ENCODE peak calls at places on chromosomes 2 and 18, in nine cellular contexts. F is activated CD4-positive, alpha-beta T cell treated with anti-CD3 and anti-CD28 coated beads for 24 hours; R is GM12891; J is hippocampal formation; B is naive thymus-derived CD8-positive, alpha-beta T cell; G is Caki2; M is body of pancreas; L is T-helper 2 cell; Z is astrocyte of the spinal cord. X is an unnamed sample.

GRCh38 chr2:37398990-37399389 is 54.6 kb downstream of the QPCT start:
- DNase-seq in F (no peak), R (no peak), J (no peak), B (no peak), G (no peak), M (no peak), L (no peak), Z (no peak), X (no peak)

GRCh38 chr2:157324331-157324843 is 1.2 kb downstream of the ERMN start:
- DNase-seq in F (no peak), R (no peak), J (no peak), B (no peak), G (no peak), M (no peak), L (no peak), Z (no peak), X (no peak)

GRCh38 chr2:18209934-18210639 is 331.6 kb downstream of the KCNS3 start:
- DNase-seq in F (no peak), R (no peak), J (no peak), B (no peak), G (no peak), M (no peak), L (no peak), Z (peak; percentile 79), X (peak; percentile 87)

GRCh38 chr2:117979911-117980341 is 33.9 kb downstream of the CCDC93 start:
- DNase-seq in F (no peak), R (no peak), J (peak; percentile 5), B (no peak), G (no peak), M (no peak), L (no peak), Z (no peak), X (no peak)

GRCh38 chr2:240605867-240606743 is 19.2 kb upstream of the GPR35 start:
- DNase-seq in F (no peak), R (no peak), J (no peak), B (no peak), G (no peak), M (peak; percentile 4), L (no peak), Z (no peak), X (no peak)

GRCh38 chr2:96762529-96763253 is 2.0 kb downstream of the CNNM4 start:
- DNase-seq in F (no peak), R (no peak), J (no peak), B (no peak), G (peak; percentile 33), M (no peak), L (no peak), Z (peak; percentile 12), X (no peak)

GRCh38 chr2:98911376-98912154 is 24.5 kb downstream of the CRACDL start:
- DNase-seq in F (no peak), R (no peak), J (no peak), B (no peak), G (no peak), M (no peak), L (no peak), Z (peak; percentile 41), X (peak; percentile 65)

GRCh38 chr2:7930800-7931635 is 750.8 kb upstream of the ID2 start:
- DNase-seq in F (no peak), R (no peak), J (no peak), B (no peak), G (no peak), M (no peak), L (no peak), Z (no peak), X (no peak)

GRCh38 chr2:106885326-106885725 is 641 bp downstream of the ST6GAL2 start:
- DNase-seq in F (no peak), R (no peak), J (no peak), B (no peak), G (peak; percentile 3), M (no peak), L (no peak), Z (peak; percentile 41), X (no peak)

GRCh38 chr2:207467716-207468347 is 61.9 kb upstream of the CREB1 start:
- DNase-seq in F (no peak), R (no peak), J (no peak), B (no peak), G (no peak), M (no peak), L (no peak), Z (peak; percentile 80), X (peak; percentile 57)

GRCh38 chr2:216691210-216691741 is 4.1 kb downstream of the IGFBP5 start:
- DNase-seq in F (no peak), R (no peak), J (peak; percentile 35), B (peak; percentile 54), G (peak; percentile 38), M (peak; percentile 66), L (no peak), Z (peak; percentile 72), X (peak; percentile 52)

GRCh38 chr18:66599190-66599589 is 4.7 kb downstream of the CDH19 start:
- DNase-seq in F (no peak), R (no peak), J (no peak), B (no peak), G (no peak), M (no peak), L (no peak), Z (no peak), X (no peak)

GRCh38 chr2:42913280-42913878 is 121.0 kb upstream of the HAAO start:
- DNase-seq in F (no peak), R (no peak), J (no peak), B (no peak), G (no peak), M (no peak), L (no peak), Z (no peak), X (no peak)

GRCh38 chr2:71548589-71549485 is 95.5 kb downstream of the DYSF start:
- DNase-seq in F (peak; percentile 50), R (peak; percentile 79), J (peak; percentile 69), B (peak; percentile 61), G (peak; percentile 54), M (peak; percentile 72), L (peak; percentile 24), Z (peak; percentile 39), X (peak; percentile 61)

GRCh38 chr18:63788447-63789096 is 13.4 kb downstream of the SERPINB7 start:
- DNase-seq in F (peak; percentile 36), R (no peak), J (no peak), B (no peak), G (peak; percentile 14), M (no peak), L (no peak), Z (peak; percentile 87), X (peak; percentile 88)